ENCODE peak calls at places on chromosomes 3 and 15, in five cellular contexts. H is transverse colon, D is stomach, K is ovary, L is suprapubic skin. I is an unnamed sample.

GRCh38 chr3:122535964-122536363 is 21.2 kb upstream of the KPNA1 start:
- DNase-seq in K (no peak), H (no peak), D (no peak), L (no peak), I (no peak)

GRCh38 chr3:16474304-16474703 is 39.2 kb downstream of the RFTN1 start:
- DNase-seq in K (no peak), D (no peak), H (no peak), L (no peak), I (no peak)

GRCh38 chr15:91919014-91919534 is 65.6 kb downstream of the SLCO3A1 start:
- DNase-seq in L (no peak), K (no peak), D (no peak), H (no peak), I (no peak)

GRCh38 chr15:36898522-36899126 is 201.7 kb downstream of the MEIS2 start:
- DNase-seq in L (no peak), H (no peak), D (no peak), K (no peak), I (no peak)

GRCh38 chr3:125381314-125381713 is 6.2 kb upstream of the ZNF148 start:
- DNase-seq in K (no peak), H (no peak), L (no peak), D (no peak), I (no peak)

GRCh38 chr3:115655761-115656282 is 32.5 kb downstream of the GAP43 start:
- DNase-seq in K (no peak), H (no peak), D (no peak), L (no peak), I (no peak)

GRCh38 chr3:138195491-138195890 is 8.4 kb downstream of the ARMC8 start:
- DNase-seq in K (no peak), L (no peak), H (no peak), D (no peak), I (no peak)

GRCh38 chr3:20361000-20361399 is 175.0 kb upstream of the SGO1 start:
- DNase-seq in H (no peak), K (no peak), D (no peak), L (no peak), I (no peak)

GRCh38 chr3:55476515-55476914 is 10.6 kb downstream of the WNT5A start:
- DNase-seq in H (no peak), D (no peak), K (no peak), L (no peak), I (no peak)

GRCh38 chr15:91887321-91887720 is 33.8 kb downstream of the SLCO3A1 start:
- DNase-seq in H (no peak), L (no peak), D (no peak), K (no peak), I (no peak)

GRCh38 chr3:65408531-65409181 is 630.1 kb downstream of the MAGI1 start:
- DNase-seq in D (no peak), H (no peak), K (no peak), L (no peak), I (no peak)

GRCh38 chr3:196207833-196208607 is 3.2 kb downstream of the ZDHHC19 start:
- DNase-seq in K (peak), H (peak), D (no peak), L (peak), I (no peak)

GRCh38 chr3:110533089-110533488 is 538.5 kb upstream of the NECTIN3 start:
- DNase-seq in L (no peak), K (no peak), H (no peak), D (no peak), I (no peak)

GRCh38 chr3:72678892-72679291 is 169.4 kb downstream of the SHQ1 start:
- DNase-seq in L (no peak), H (no peak), D (no peak), K (no peak), I (no peak)

GRCh38 chr3:61177450-61177849 is 73.8 kb downstream of the FHIT start:
- DNase-seq in L (no peak), D (no peak), H (no peak), K (no peak), I (no peak)

GRCh38 chr15:69718445-69718844 is 265.8 kb downstream of the RPLP1 start:
- DNase-seq in D (no peak), K (no peak), H (no peak), L (no peak), I (no peak)

GRCh38 chr15:69718916-69719315 is 266.3 kb downstream of the RPLP1 start:
- DNase-seq in D (no peak), K (no peak), H (no peak), L (no peak), I (no peak)

GRCh38 chr15:69715205-69715604 is 262.6 kb downstream of the RPLP1 start:
- DNase-seq in K (no peak), L (no peak), H (no peak), D (no peak), I (no peak)

GRCh38 chr15:69712999-69713398 is 260.4 kb downstream of the RPLP1 start:
- DNase-seq in H (no peak), L (no peak), D (no peak), K (no peak), I (no peak)

GRCh38 chr15:69713726-69714559 is 261.3 kb downstream of the RPLP1 start:
- DNase-seq in L (no peak), D (no peak), H (peak), K (no peak), I (no peak)
- TF ChIP-seq EP300 in L (no peak), D (no peak), H (no peak), K (no peak), I (no peak)

DNA sequence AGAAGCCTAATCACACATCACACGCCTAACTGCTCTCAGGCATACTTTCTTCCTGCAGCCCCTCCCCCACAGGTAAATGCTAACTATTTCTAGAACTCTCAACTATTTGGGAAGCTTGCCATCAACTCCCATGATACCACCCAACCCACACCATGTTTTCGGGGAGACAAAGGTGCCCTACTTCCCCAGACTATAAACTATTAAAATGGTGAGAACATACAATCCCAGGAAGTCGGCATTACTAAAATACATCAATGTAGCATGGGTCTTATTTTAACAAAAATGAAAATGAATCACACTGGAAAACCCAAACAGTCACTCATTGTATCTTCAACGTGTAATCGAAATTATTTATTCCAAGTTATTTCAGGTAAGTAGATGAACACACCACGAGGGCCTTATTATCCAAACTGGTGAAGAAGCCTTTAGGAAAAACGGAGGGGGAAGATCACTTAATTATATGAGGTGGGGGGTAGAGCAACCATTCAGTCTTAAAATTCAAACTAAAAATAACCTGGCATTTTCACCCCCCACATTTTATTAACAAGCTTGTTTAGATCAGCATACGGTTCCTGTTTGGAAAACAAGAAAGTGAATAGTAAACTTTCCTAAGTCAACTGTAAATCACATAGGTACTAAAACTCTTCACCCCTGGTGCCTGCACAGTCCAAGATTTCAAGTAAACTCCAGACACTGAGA is 1.9 kb downstream of the TBL1XR1 start:
- DNase-seq in D (no peak), L (no peak), H (peak), K (no peak), I (no peak)
- TF ChIP-seq POLR2A in D (no peak), L (no peak), H (no peak), K (no peak), I (no peak)

GRCh38 chr15:67785431-67785830 is 39.9 kb upstream of the SKOR1 start:
- DNase-seq in L (no peak), K (no peak), D (no peak), H (no peak), I (no peak)

GRCh38 chr15:67784856-67785430 is 40.4 kb upstream of the SKOR1 start:
- DNase-seq in D (no peak), K (no peak), L (no peak), H (no peak), I (no peak)

GRCh38 chr15:67783303-67783702 is 42.0 kb upstream of the SKOR1 start:
- DNase-seq in D (no peak), K (no peak), L (no peak), H (peak), I (no peak)

GRCh38 chr15:67782592-67782991 is 42.7 kb upstream of the SKOR1 start:
- DNase-seq in K (no peak), H (no peak), D (no peak), L (no peak), I (no peak)

DNA sequence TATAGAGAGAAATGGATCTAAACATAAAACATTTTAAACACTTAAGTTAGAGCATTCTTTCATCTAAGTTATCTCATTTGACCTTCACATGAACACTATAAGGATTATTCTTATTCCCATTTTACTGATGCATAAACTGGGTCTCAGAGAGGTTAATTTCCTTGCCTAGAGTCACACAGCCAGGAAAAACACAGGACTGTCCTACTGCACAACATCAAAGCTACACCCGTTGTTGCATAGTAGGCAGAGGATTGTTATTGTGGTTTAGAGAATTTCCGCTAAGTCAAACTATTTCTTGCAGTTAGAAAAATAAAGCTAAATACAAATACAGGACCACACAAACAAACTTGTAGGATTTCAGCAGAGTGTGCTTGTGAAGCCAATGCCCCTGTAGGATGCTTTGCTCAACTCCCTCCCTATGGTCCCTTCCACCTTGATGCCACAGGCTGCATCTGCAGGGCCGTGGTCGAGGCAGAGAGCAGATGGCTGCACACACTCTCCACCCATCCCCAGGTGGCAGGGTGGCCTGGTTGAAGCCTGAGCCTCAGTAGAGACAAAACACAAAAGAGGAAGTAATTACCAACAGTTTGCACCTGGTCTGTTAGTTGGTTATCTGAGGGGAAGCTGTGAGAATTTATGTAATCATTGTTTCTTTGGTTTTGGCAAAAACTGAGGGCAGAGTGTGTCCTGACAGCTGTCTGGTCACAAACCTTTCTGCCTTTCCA is 41.1 kb upstream of the SKOR1 start:
- DNase-seq in H (peak), L (no peak), D (no peak), K (no peak), I (no peak)
- TF ChIP-seq EP300 in H (no peak), L (no peak), D (no peak), K (no peak), I (no peak)

DNA sequence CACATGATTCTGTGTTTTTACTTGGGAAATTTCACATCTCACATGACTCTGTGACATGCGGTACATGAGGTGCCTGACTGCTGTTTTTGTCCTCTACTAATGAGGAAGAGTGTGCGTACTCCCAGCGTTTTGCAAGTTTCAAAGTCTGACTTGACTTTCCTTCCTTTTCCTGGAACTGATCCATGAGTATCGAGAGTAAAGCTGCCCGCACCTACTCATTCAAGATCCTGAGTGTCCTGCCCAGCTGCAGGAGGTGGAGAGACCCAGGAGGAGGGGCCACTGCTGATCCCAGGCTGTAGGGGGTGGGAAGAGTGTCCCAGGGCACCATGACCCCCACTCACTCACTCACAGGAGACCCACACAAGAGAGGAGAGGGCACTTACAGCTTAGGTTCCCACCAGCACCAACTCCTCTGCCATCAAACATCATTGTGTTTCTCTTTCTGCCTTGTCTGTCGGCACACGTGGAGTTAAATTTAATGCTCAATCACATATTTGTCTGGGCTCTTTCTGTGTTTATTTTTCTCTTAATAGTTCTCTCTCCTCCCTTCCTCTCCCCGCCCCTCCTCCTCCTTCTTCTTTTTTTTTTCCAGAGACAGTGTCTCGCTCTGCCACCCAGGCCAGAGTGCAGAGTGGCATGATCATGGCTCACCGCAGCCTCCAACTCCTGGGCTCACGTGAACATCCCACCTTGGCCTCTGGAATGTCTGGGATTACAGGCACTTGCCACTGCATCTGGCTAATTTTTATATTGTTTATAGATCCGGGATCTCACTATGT is 1.4 kb downstream of the CCR5AS start:
- DNase-seq in H (peak), L (no peak), K (peak), D (peak), I (peak)
- TF ChIP-seq POLR2A in H (peak), L (no peak), K (no peak), D (no peak), I (no peak)

GRCh38 chr3:4754180-4755086 is 224.8 kb upstream of the BHLHE40 start:
- DNase-seq in H (no peak), L (no peak), D (no peak), K (no peak), I (no peak)
- TF ChIP-seq EP300 in H (no peak), L (no peak), D (no peak), K (no peak), I (no peak)

DNA sequence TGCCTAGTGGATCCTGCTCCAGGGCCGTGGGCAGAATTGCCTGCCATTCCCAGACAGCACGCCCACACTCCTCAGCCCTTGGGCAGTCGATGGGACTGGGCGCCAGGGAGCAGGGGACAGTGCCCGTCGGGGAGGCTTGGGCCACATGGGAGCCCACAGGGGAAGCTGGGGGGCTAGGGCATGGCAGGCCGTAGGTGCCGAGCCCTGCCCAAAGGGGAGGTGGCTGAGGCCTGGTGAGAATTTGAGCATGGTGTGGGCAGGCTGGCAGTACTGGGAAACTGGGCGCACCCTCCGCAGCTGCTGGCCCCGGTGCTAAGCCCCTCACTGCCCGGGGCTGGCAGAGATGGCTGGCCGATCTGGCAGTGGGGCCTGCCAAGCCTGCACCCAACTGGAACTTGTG is 1225.9 kb upstream of the EPHA6 start:
- DNase-seq in K (no peak), H (no peak), D (no peak), L (no peak), I (no peak)
- TF ChIP-seq POLR2A in K (no peak), H (no peak), D (no peak), L (no peak), I (no peak)

DNA sequence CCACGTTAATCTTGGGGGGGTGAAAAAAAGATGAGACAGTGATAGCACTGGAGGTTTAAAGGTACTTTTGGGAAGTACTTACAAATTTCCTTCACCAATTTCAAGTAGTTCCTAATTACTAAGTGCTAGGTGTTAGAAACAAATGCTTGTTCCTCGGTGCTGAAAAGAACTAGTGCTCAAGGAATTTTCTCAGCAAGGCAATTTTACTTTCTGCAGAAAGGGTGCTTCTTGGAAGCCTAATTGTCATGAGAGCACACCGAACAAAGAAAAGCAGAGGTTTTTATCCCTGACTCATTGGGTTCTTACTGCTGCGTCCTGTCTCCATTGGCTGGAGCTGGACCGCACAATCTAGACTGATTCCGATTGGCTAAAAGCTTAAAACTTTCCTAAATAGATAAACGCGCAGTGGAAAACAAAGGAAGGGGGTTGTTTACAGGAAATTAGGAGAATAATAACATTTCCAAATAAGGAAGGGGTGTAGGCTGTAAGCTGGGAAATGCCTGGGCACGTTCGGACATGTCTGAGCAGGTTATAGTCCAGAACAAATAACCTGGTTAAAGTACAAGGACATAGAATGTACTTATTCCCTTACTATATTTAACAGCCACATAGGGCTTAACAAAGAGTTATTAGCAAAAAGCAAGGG is 49.6 kb downstream of the CHD2 start:
- DNase-seq in H (no peak), D (no peak), L (no peak), K (no peak), I (no peak)
- TF ChIP-seq EP300 in H (no peak), D (no peak), L (no peak), K (no peak), I (no peak)

DNA sequence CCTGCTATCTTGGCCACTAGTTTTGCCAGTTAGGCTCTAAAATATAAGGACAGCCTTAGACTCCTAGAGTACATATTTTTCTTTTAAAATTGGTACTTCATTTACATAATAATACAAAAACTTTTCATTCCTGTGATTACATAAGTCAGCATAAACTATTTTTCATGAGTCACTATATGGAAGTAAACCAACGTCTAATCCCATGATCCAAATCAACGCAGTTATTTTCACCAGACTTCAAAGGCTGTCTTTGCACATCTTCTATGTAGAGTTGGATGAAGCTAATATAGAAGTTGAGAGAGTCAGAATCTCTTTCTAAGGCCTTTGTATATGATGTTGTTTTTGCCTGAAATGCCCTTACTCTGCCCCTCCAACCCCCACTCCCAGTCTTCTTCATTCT is 7.6 kb upstream of the MFSD1 start:
- DNase-seq in D (no peak), H (no peak), K (no peak), L (no peak), I (no peak)
- TF ChIP-seq POLR2A in D (no peak), H (no peak), K (no peak), L (no peak), I (no peak)

DNA sequence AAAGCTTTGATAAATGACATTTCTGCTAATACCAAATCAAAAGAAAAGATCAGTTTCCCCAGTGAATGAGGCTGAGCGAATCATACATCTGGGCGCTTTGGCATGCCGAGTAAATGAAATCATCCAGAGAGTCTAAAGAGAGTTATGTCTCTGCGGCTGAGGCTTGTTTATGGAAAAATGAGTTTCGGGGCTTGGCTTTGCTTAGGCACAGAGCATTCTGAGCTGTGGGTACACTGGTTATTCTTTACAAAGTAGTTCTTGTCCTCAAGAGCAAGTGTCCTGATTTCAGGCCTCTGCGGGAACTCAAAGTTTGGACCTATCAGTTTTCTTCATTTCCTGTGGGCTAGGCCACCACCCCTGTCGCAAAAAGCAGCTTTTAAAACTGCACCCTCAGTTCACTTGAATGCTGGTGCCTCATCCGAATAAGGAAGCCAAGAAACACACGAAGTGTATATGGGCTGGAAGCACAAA is 109.9 kb upstream of the TGFBR2 start:
- DNase-seq in K (peak), H (peak), L (no peak), D (no peak), I (peak)
- TF ChIP-seq EP300 in K (no peak), H (peak), L (peak), D (peak), I (peak)